ENCODE peak calls at places on chromosome 13, in six cellular contexts. One of them, this sample, is unnamed.

GRCh38 chr13:74134777-74135305 is 637 bp upstream of the KLF12 start:
- DNase-seq in MV-4-11: no peak
- DNase-seq in activated CD4-positive, alpha-beta T cell treated with anti-CD3 and anti-CD28 coated beads, Interleukin-2, amount 10 ng/mL, durations not matched to agents 7 days and 5 days: no peak
- DNase-seq in mesothelial cell of epicardium: peak
- DNase-seq in activated CD4-positive, CD25-positive, alpha-beta regulatory T cell treated with anti-CD3 and anti-CD28 coated beads, Interleukin-2, amount 50 U/mL, for 16 hours: no peak
- DNase-seq in stimulated activated CD4-positive, alpha-beta T cell treated with anti-CD3 and anti-CD28 coated beads, Interleukin-1b, Interleukin-23, amount 100 ng/mL, for 24 hours: no peak
- DNase-seq in this sample: no peak

GRCh38 chr13:52862358-52863206 is 14.1 kb upstream of the PCDH8 start:
- DNase-seq in activated CD4-positive, CD25-positive, alpha-beta regulatory T cell treated with anti-CD3 and anti-CD28 coated beads, Interleukin-2, amount 50 U/mL, for 16 hours: no peak
- DNase-seq in activated CD4-positive, alpha-beta T cell treated with anti-CD3 and anti-CD28 coated beads, Interleukin-2, amount 10 ng/mL, durations not matched to agents 7 days and 5 days: peak
- DNase-seq in mesothelial cell of epicardium: no peak
- DNase-seq in stimulated activated CD4-positive, alpha-beta T cell treated with anti-CD3 and anti-CD28 coated beads, Interleukin-1b, Interleukin-23, amount 100 ng/mL, for 24 hours: no peak
- DNase-seq in MV-4-11: no peak
- DNase-seq in this sample: no peak

GRCh38 chr13:39599842-39600241 is 3.2 kb downstream of the LHFPL6 start:
- DNase-seq in mesothelial cell of epicardium: no peak
- DNase-seq in activated CD4-positive, alpha-beta T cell treated with anti-CD3 and anti-CD28 coated beads, Interleukin-2, amount 10 ng/mL, durations not matched to agents 7 days and 5 days: no peak
- DNase-seq in activated CD4-positive, CD25-positive, alpha-beta regulatory T cell treated with anti-CD3 and anti-CD28 coated beads, Interleukin-2, amount 50 U/mL, for 16 hours: no peak
- DNase-seq in stimulated activated CD4-positive, alpha-beta T cell treated with anti-CD3 and anti-CD28 coated beads, Interleukin-1b, Interleukin-23, amount 100 ng/mL, for 24 hours: no peak
- DNase-seq in MV-4-11: no peak
- DNase-seq in this sample: no peak

GRCh38 chr13:33355470-33355869 is 69.9 kb upstream of the STARD13 start:
- DNase-seq in activated CD4-positive, CD25-positive, alpha-beta regulatory T cell treated with anti-CD3 and anti-CD28 coated beads, Interleukin-2, amount 50 U/mL, for 16 hours: no peak
- DNase-seq in activated CD4-positive, alpha-beta T cell treated with anti-CD3 and anti-CD28 coated beads, Interleukin-2, amount 10 ng/mL, durations not matched to agents 7 days and 5 days: no peak
- DNase-seq in MV-4-11: peak
- DNase-seq in mesothelial cell of epicardium: no peak
- DNase-seq in stimulated activated CD4-positive, alpha-beta T cell treated with anti-CD3 and anti-CD28 coated beads, Interleukin-1b, Interleukin-23, amount 100 ng/mL, for 24 hours: no peak
- DNase-seq in this sample: no peak

GRCh38 chr13:101511766-101512165 is 59.3 kb downstream of the ITGBL1 start:
- DNase-seq in stimulated activated CD4-positive, alpha-beta T cell treated with anti-CD3 and anti-CD28 coated beads, Interleukin-1b, Interleukin-23, amount 100 ng/mL, for 24 hours: no peak
- DNase-seq in mesothelial cell of epicardium: no peak
- DNase-seq in activated CD4-positive, alpha-beta T cell treated with anti-CD3 and anti-CD28 coated beads, Interleukin-2, amount 10 ng/mL, durations not matched to agents 7 days and 5 days: no peak
- DNase-seq in MV-4-11: no peak
- DNase-seq in activated CD4-positive, CD25-positive, alpha-beta regulatory T cell treated with anti-CD3 and anti-CD28 coated beads, Interleukin-2, amount 50 U/mL, for 16 hours: no peak
- DNase-seq in this sample: no peak

GRCh38 chr13:112260108-112261055 is 115.8 kb upstream of the SPACA7 start:
- DNase-seq in MV-4-11: no peak
- DNase-seq in stimulated activated CD4-positive, alpha-beta T cell treated with anti-CD3 and anti-CD28 coated beads, Interleukin-1b, Interleukin-23, amount 100 ng/mL, for 24 hours: no peak
- DNase-seq in activated CD4-positive, alpha-beta T cell treated with anti-CD3 and anti-CD28 coated beads, Interleukin-2, amount 10 ng/mL, durations not matched to agents 7 days and 5 days: no peak
- DNase-seq in mesothelial cell of epicardium: no peak
- DNase-seq in activated CD4-positive, CD25-positive, alpha-beta regulatory T cell treated with anti-CD3 and anti-CD28 coated beads, Interleukin-2, amount 50 U/mL, for 16 hours: no peak
- DNase-seq in this sample: no peak

GRCh38 chr13:40665754-40666057 is 735 bp downstream of the FOXO1 start:
- DNase-seq in stimulated activated CD4-positive, alpha-beta T cell treated with anti-CD3 and anti-CD28 coated beads, Interleukin-1b, Interleukin-23, amount 100 ng/mL, for 24 hours: no peak
- DNase-seq in activated CD4-positive, CD25-positive, alpha-beta regulatory T cell treated with anti-CD3 and anti-CD28 coated beads, Interleukin-2, amount 50 U/mL, for 16 hours: no peak
- DNase-seq in mesothelial cell of epicardium: peak
- DNase-seq in activated CD4-positive, alpha-beta T cell treated with anti-CD3 and anti-CD28 coated beads, Interleukin-2, amount 10 ng/mL, durations not matched to agents 7 days and 5 days: peak
- DNase-seq in MV-4-11: no peak
- DNase-seq in this sample: no peak

GRCh38 chr13:83272076-83272475 is 610.2 kb downstream of the SLITRK1 start:
- DNase-seq in MV-4-11: no peak
- DNase-seq in activated CD4-positive, alpha-beta T cell treated with anti-CD3 and anti-CD28 coated beads, Interleukin-2, amount 10 ng/mL, durations not matched to agents 7 days and 5 days: no peak
- DNase-seq in mesothelial cell of epicardium: no peak
- DNase-seq in activated CD4-positive, CD25-positive, alpha-beta regulatory T cell treated with anti-CD3 and anti-CD28 coated beads, Interleukin-2, amount 50 U/mL, for 16 hours: no peak
- DNase-seq in stimulated activated CD4-positive, alpha-beta T cell treated with anti-CD3 and anti-CD28 coated beads, Interleukin-1b, Interleukin-23, amount 100 ng/mL, for 24 hours: no peak
- DNase-seq in this sample: no peak

GRCh38 chr13:72696590-72696989 is 30.8 kb downstream of the MZT1 start:
- DNase-seq in mesothelial cell of epicardium: no peak
- DNase-seq in stimulated activated CD4-positive, alpha-beta T cell treated with anti-CD3 and anti-CD28 coated beads, Interleukin-1b, Interleukin-23, amount 100 ng/mL, for 24 hours: no peak
- DNase-seq in MV-4-11: no peak
- DNase-seq in activated CD4-positive, alpha-beta T cell treated with anti-CD3 and anti-CD28 coated beads, Interleukin-2, amount 10 ng/mL, durations not matched to agents 7 days and 5 days: no peak
- DNase-seq in activated CD4-positive, CD25-positive, alpha-beta regulatory T cell treated with anti-CD3 and anti-CD28 coated beads, Interleukin-2, amount 50 U/mL, for 16 hours: no peak
- DNase-seq in this sample: no peak

GRCh38 chr13:71864094-71864980 is 2.7 kb downstream of the DACH1 start:
- DNase-seq in stimulated activated CD4-positive, alpha-beta T cell treated with anti-CD3 and anti-CD28 coated beads, Interleukin-1b, Interleukin-23, amount 100 ng/mL, for 24 hours: no peak
- DNase-seq in activated CD4-positive, alpha-beta T cell treated with anti-CD3 and anti-CD28 coated beads, Interleukin-2, amount 10 ng/mL, durations not matched to agents 7 days and 5 days: peak
- DNase-seq in activated CD4-positive, CD25-positive, alpha-beta regulatory T cell treated with anti-CD3 and anti-CD28 coated beads, Interleukin-2, amount 50 U/mL, for 16 hours: no peak
- DNase-seq in MV-4-11: no peak
- DNase-seq in mesothelial cell of epicardium: peak
- DNase-seq in this sample: no peak

GRCh38 chr13:61255035-61255796 is 160.4 kb downstream of the PCDH20 start:
- DNase-seq in stimulated activated CD4-positive, alpha-beta T cell treated with anti-CD3 and anti-CD28 coated beads, Interleukin-1b, Interleukin-23, amount 100 ng/mL, for 24 hours: no peak
- DNase-seq in MV-4-11: no peak
- DNase-seq in activated CD4-positive, alpha-beta T cell treated with anti-CD3 and anti-CD28 coated beads, Interleukin-2, amount 10 ng/mL, durations not matched to agents 7 days and 5 days: no peak
- DNase-seq in activated CD4-positive, CD25-positive, alpha-beta regulatory T cell treated with anti-CD3 and anti-CD28 coated beads, Interleukin-2, amount 50 U/mL, for 16 hours: no peak
- DNase-seq in mesothelial cell of epicardium: no peak
- DNase-seq in this sample: no peak

GRCh38 chr13:29436721-29437250 is 158.7 kb downstream of the SLC7A1 start:
- DNase-seq in activated CD4-positive, alpha-beta T cell treated with anti-CD3 and anti-CD28 coated beads, Interleukin-2, amount 10 ng/mL, durations not matched to agents 7 days and 5 days: no peak
- DNase-seq in MV-4-11: no peak
- DNase-seq in mesothelial cell of epicardium: no peak
- DNase-seq in stimulated activated CD4-positive, alpha-beta T cell treated with anti-CD3 and anti-CD28 coated beads, Interleukin-1b, Interleukin-23, amount 100 ng/mL, for 24 hours: no peak
- DNase-seq in activated CD4-positive, CD25-positive, alpha-beta regulatory T cell treated with anti-CD3 and anti-CD28 coated beads, Interleukin-2, amount 50 U/mL, for 16 hours: no peak
- DNase-seq in this sample: no peak

GRCh38 chr13:99197257-99197651 is 3.4 kb upstream of the UBAC2 start:
- DNase-seq in activated CD4-positive, CD25-positive, alpha-beta regulatory T cell treated with anti-CD3 and anti-CD28 coated beads, Interleukin-2, amount 50 U/mL, for 16 hours: no peak
- DNase-seq in activated CD4-positive, alpha-beta T cell treated with anti-CD3 and anti-CD28 coated beads, Interleukin-2, amount 10 ng/mL, durations not matched to agents 7 days and 5 days: no peak
- DNase-seq in MV-4-11: no peak
- DNase-seq in stimulated activated CD4-positive, alpha-beta T cell treated with anti-CD3 and anti-CD28 coated beads, Interleukin-1b, Interleukin-23, amount 100 ng/mL, for 24 hours: no peak
- DNase-seq in mesothelial cell of epicardium: no peak
- DNase-seq in this sample: no peak

GRCh38 chr13:44961997-44962396 is 27.3 kb downstream of the NUFIP1 start:
- DNase-seq in MV-4-11: no peak
- DNase-seq in activated CD4-positive, CD25-positive, alpha-beta regulatory T cell treated with anti-CD3 and anti-CD28 coated beads, Interleukin-2, amount 50 U/mL, for 16 hours: no peak
- DNase-seq in stimulated activated CD4-positive, alpha-beta T cell treated with anti-CD3 and anti-CD28 coated beads, Interleukin-1b, Interleukin-23, amount 100 ng/mL, for 24 hours: no peak
- DNase-seq in mesothelial cell of epicardium: no peak
- DNase-seq in activated CD4-positive, alpha-beta T cell treated with anti-CD3 and anti-CD28 coated beads, Interleukin-2, amount 10 ng/mL, durations not matched to agents 7 days and 5 days: no peak
- DNase-seq in this sample: no peak

GRCh38 chr13:98845726-98846125 is 93.3 kb upstream of the SLC15A1 start:
- DNase-seq in stimulated activated CD4-positive, alpha-beta T cell treated with anti-CD3 and anti-CD28 coated beads, Interleukin-1b, Interleukin-23, amount 100 ng/mL, for 24 hours: no peak
- DNase-seq in mesothelial cell of epicardium: no peak
- DNase-seq in activated CD4-positive, alpha-beta T cell treated with anti-CD3 and anti-CD28 coated beads, Interleukin-2, amount 10 ng/mL, durations not matched to agents 7 days and 5 days: no peak
- DNase-seq in activated CD4-positive, CD25-positive, alpha-beta regulatory T cell treated with anti-CD3 and anti-CD28 coated beads, Interleukin-2, amount 50 U/mL, for 16 hours: no peak
- DNase-seq in MV-4-11: no peak
- DNase-seq in this sample: no peak

GRCh38 chr13:26881154-26881553 is 120.6 kb upstream of the GPR12 start:
- DNase-seq in activated CD4-positive, alpha-beta T cell treated with anti-CD3 and anti-CD28 coated beads, Interleukin-2, amount 10 ng/mL, durations not matched to agents 7 days and 5 days: no peak
- DNase-seq in MV-4-11: no peak
- DNase-seq in stimulated activated CD4-positive, alpha-beta T cell treated with anti-CD3 and anti-CD28 coated beads, Interleukin-1b, Interleukin-23, amount 100 ng/mL, for 24 hours: no peak
- DNase-seq in activated CD4-positive, CD25-positive, alpha-beta regulatory T cell treated with anti-CD3 and anti-CD28 coated beads, Interleukin-2, amount 50 U/mL, for 16 hours: no peak
- DNase-seq in mesothelial cell of epicardium: no peak
- DNase-seq in this sample: no peak

GRCh38 chr13:30851697-30852096 is 54.4 kb upstream of the MEDAG start:
- DNase-seq in MV-4-11: peak
- DNase-seq in stimulated activated CD4-positive, alpha-beta T cell treated with anti-CD3 and anti-CD28 coated beads, Interleukin-1b, Interleukin-23, amount 100 ng/mL, for 24 hours: no peak
- DNase-seq in activated CD4-positive, alpha-beta T cell treated with anti-CD3 and anti-CD28 coated beads, Interleukin-2, amount 10 ng/mL, durations not matched to agents 7 days and 5 days: no peak
- DNase-seq in mesothelial cell of epicardium: no peak
- DNase-seq in activated CD4-positive, CD25-positive, alpha-beta regulatory T cell treated with anti-CD3 and anti-CD28 coated beads, Interleukin-2, amount 50 U/mL, for 16 hours: no peak
- DNase-seq in this sample: no peak

GRCh38 chr13:66657165-66657895 is 572.8 kb downstream of the PCDH9 start:
- DNase-seq in activated CD4-positive, CD25-positive, alpha-beta regulatory T cell treated with anti-CD3 and anti-CD28 coated beads, Interleukin-2, amount 50 U/mL, for 16 hours: no peak
- DNase-seq in activated CD4-positive, alpha-beta T cell treated with anti-CD3 and anti-CD28 coated beads, Interleukin-2, amount 10 ng/mL, durations not matched to agents 7 days and 5 days: no peak
- DNase-seq in MV-4-11: no peak
- DNase-seq in stimulated activated CD4-positive, alpha-beta T cell treated with anti-CD3 and anti-CD28 coated beads, Interleukin-1b, Interleukin-23, amount 100 ng/mL, for 24 hours: no peak
- DNase-seq in mesothelial cell of epicardium: no peak
- DNase-seq in this sample: no peak

GRCh38 chr13:31670831-31671617 is 68.3 kb upstream of the RXFP2 start:
- DNase-seq in stimulated activated CD4-positive, alpha-beta T cell treated with anti-CD3 and anti-CD28 coated beads, Interleukin-1b, Interleukin-23, amount 100 ng/mL, for 24 hours: no peak
- DNase-seq in activated CD4-positive, alpha-beta T cell treated with anti-CD3 and anti-CD28 coated beads, Interleukin-2, amount 10 ng/mL, durations not matched to agents 7 days and 5 days: no peak
- DNase-seq in MV-4-11: no peak
- DNase-seq in mesothelial cell of epicardium: no peak
- DNase-seq in activated CD4-positive, CD25-positive, alpha-beta regulatory T cell treated with anti-CD3 and anti-CD28 coated beads, Interleukin-2, amount 50 U/mL, for 16 hours: no peak
- DNase-seq in this sample: no peak

GRCh38 chr13:100361504-100361903 is 227.1 kb downstream of the GGACT start:
- DNase-seq in MV-4-11: no peak
- DNase-seq in activated CD4-positive, CD25-positive, alpha-beta regulatory T cell treated with anti-CD3 and anti-CD28 coated beads, Interleukin-2, amount 50 U/mL, for 16 hours: no peak
- DNase-seq in mesothelial cell of epicardium: no peak
- DNase-seq in activated CD4-positive, alpha-beta T cell treated with anti-CD3 and anti-CD28 coated beads, Interleukin-2, amount 10 ng/mL, durations not matched to agents 7 days and 5 days: no peak
- DNase-seq in stimulated activated CD4-positive, alpha-beta T cell treated with anti-CD3 and anti-CD28 coated beads, Interleukin-1b, Interleukin-23, amount 100 ng/mL, for 24 hours: no peak
- DNase-seq in this sample: no peak